ENCODE peak calls at places on chromosomes 7 and 10, in four cellular contexts. One of them, this sample, is unnamed.
A peak's percentile ranks its signal among the peaks of the same experiment; 100 is the strongest.

GRCh38 chr7:131633342-131633843 is 77.0 kb upstream of the PODXL start:
- DNase-seq in thoracic aorta: no peak
- DNase-seq in keratinocyte: no peak
- DNase-seq in mammary epithelial cell: peak; percentile 17
- DNase-seq in this sample: no peak

GRCh38 chr10:79488303-79488702 is 24.0 kb upstream of the EIF5AL1 start:
- DNase-seq in thoracic aorta: peak; percentile 43
- DNase-seq in keratinocyte: peak; percentile 23
- DNase-seq in mammary epithelial cell: peak; percentile 82
- DNase-seq in this sample: no peak

GRCh38 chr7:33853361-33854062 is 51.8 kb upstream of the BMPER start:
- DNase-seq in thoracic aorta: no peak
- DNase-seq in keratinocyte: no peak
- DNase-seq in mammary epithelial cell: peak; percentile 21
- DNase-seq in this sample: no peak

GRCh38 chr10:96352587-96352986 is 6.2 kb downstream of the OPALIN start:
- DNase-seq in thoracic aorta: no peak
- DNase-seq in keratinocyte: no peak
- DNase-seq in mammary epithelial cell: no peak
- DNase-seq in this sample: no peak

GRCh38 chr10:44382131-44382858 is 2.6 kb downstream of the CXCL12 start:
- DNase-seq in thoracic aorta: no peak
- DNase-seq in keratinocyte: no peak
- DNase-seq in mammary epithelial cell: no peak
- DNase-seq in this sample: no peak

GRCh38 chr10:72461085-72461484 is 106.4 kb upstream of the DNAJB12 start:
- DNase-seq in thoracic aorta: no peak
- DNase-seq in keratinocyte: no peak
- DNase-seq in mammary epithelial cell: no peak
- DNase-seq in this sample: no peak

GRCh38 chr7:91620827-91621226 is 259.7 kb downstream of the MTERF1 start:
- DNase-seq in thoracic aorta: no peak
- DNase-seq in keratinocyte: no peak
- DNase-seq in mammary epithelial cell: no peak
- DNase-seq in this sample: no peak

GRCh38 chr7:93453264-93453663 is 121.3 kb downstream of the CALCR start:
- DNase-seq in thoracic aorta: no peak
- DNase-seq in keratinocyte: no peak
- DNase-seq in mammary epithelial cell: no peak
- DNase-seq in this sample: no peak

GRCh38 chr7:31995134-31995533 is 75.1 kb downstream of the PDE1C start:
- DNase-seq in thoracic aorta: no peak
- DNase-seq in keratinocyte: no peak
- DNase-seq in mammary epithelial cell: peak; percentile 33
- DNase-seq in this sample: no peak

GRCh38 chr10:86077871-86078638 is 288.5 kb downstream of the GRID1 start:
- DNase-seq in thoracic aorta: no peak
- DNase-seq in keratinocyte: no peak
- DNase-seq in mammary epithelial cell: no peak
- DNase-seq in this sample: no peak

GRCh38 chr7:51033722-51034530 is 251.2 kb upstream of the GRB10 start:
- DNase-seq in thoracic aorta: no peak
- DNase-seq in keratinocyte: no peak
- DNase-seq in mammary epithelial cell: no peak
- DNase-seq in this sample: no peak

GRCh38 chr10:124236818-124237217 is 143.4 kb upstream of the CHST15 start:
- DNase-seq in thoracic aorta: no peak
- DNase-seq in keratinocyte: no peak
- DNase-seq in mammary epithelial cell: no peak
- DNase-seq in this sample: no peak

GRCh38 chr10:22945934-22946673 is 18.3 kb downstream of the ARMC3 start:
- DNase-seq in thoracic aorta: no peak
- DNase-seq in keratinocyte: no peak
- DNase-seq in mammary epithelial cell: no peak
- DNase-seq in this sample: no peak

GRCh38 chr7:106757846-106758245 is 96.9 kb upstream of the CCDC71L start:
- DNase-seq in thoracic aorta: no peak
- DNase-seq in keratinocyte: no peak
- DNase-seq in mammary epithelial cell: no peak
- DNase-seq in this sample: no peak

GRCh38 chr10:50403074-50403473 is 151.8 kb upstream of the ASAH2 start:
- DNase-seq in thoracic aorta: no peak
- DNase-seq in keratinocyte: no peak
- DNase-seq in mammary epithelial cell: no peak
- DNase-seq in this sample: no peak

GRCh38 chr7:116527521-116527920 is 2.7 kb downstream of the CAV1 start:
- DNase-seq in thoracic aorta: no peak
- DNase-seq in keratinocyte: no peak
- DNase-seq in mammary epithelial cell: no peak
- DNase-seq in this sample: no peak

GRCh38 chr10:88227342-88228018 is 355.6 kb downstream of the RNLS start:
- DNase-seq in thoracic aorta: no peak
- DNase-seq in keratinocyte: no peak
- DNase-seq in mammary epithelial cell: no peak
- DNase-seq in this sample: no peak

GRCh38 chr7:112889268-112889667 is 99.1 kb upstream of the TMEM168 start:
- DNase-seq in thoracic aorta: no peak
- DNase-seq in keratinocyte: no peak
- DNase-seq in mammary epithelial cell: no peak
- DNase-seq in this sample: no peak

GRCh38 chr7:50641442-50642405 is 76.5 kb upstream of the DDC start:
- DNase-seq in thoracic aorta: no peak
- DNase-seq in keratinocyte: no peak
- DNase-seq in mammary epithelial cell: no peak
- DNase-seq in this sample: no peak

GRCh38 chr10:1538121-1538520 is 199.2 kb downstream of the ADARB2 start:
- DNase-seq in thoracic aorta: no peak
- DNase-seq in keratinocyte: no peak
- DNase-seq in mammary epithelial cell: no peak
- DNase-seq in this sample: no peak

GRCh38 chr10:99623919-99624318 is 3.7 kb upstream of the SLC25A28 start:
- DNase-seq in thoracic aorta: no peak
- DNase-seq in keratinocyte: no peak
- DNase-seq in mammary epithelial cell: no peak
- DNase-seq in this sample: no peak

GRCh38 chr7:35012155-35012554 is 25.1 kb downstream of the DPY19L1 start:
- DNase-seq in thoracic aorta: no peak
- DNase-seq in keratinocyte: no peak
- DNase-seq in mammary epithelial cell: no peak
- DNase-seq in this sample: no peak

GRCh38 chr10:96588601-96589419 is 2.0 kb upstream of the TM9SF3 start:
- DNase-seq in thoracic aorta: no peak
- DNase-seq in keratinocyte: peak; percentile 45
- DNase-seq in mammary epithelial cell: peak; percentile 49
- DNase-seq in this sample: no peak

GRCh38 chr10:69974551-69975155 is 78.0 kb upstream of the MACROH2A2 start:
- DNase-seq in thoracic aorta: no peak
- DNase-seq in keratinocyte: no peak
- DNase-seq in mammary epithelial cell: no peak
- DNase-seq in this sample: no peak

GRCh38 chr10:62627985-62628384 is 176.5 kb upstream of the ADO start:
- DNase-seq in thoracic aorta: no peak
- DNase-seq in keratinocyte: no peak
- DNase-seq in mammary epithelial cell: no peak
- DNase-seq in this sample: no peak

GRCh38 chr7:83872501-83872900 is 223.6 kb upstream of the SEMA3E start:
- DNase-seq in thoracic aorta: no peak
- DNase-seq in keratinocyte: no peak
- DNase-seq in mammary epithelial cell: peak; percentile 30
- DNase-seq in this sample: no peak

GRCh38 chr7:135385209-135385608 is 124.7 kb downstream of the CNOT4 start:
- DNase-seq in thoracic aorta: no peak
- DNase-seq in keratinocyte: no peak
- DNase-seq in mammary epithelial cell: peak; percentile 29
- DNase-seq in this sample: no peak

GRCh38 chr10:36096571-36096970 is 454.5 kb upstream of the FZD8 start:
- DNase-seq in thoracic aorta: no peak
- DNase-seq in keratinocyte: no peak
- DNase-seq in mammary epithelial cell: peak; percentile 47
- DNase-seq in this sample: no peak

GRCh38 chr7:522071-522937 is 2.7 kb upstream of the PDGFA start:
- DNase-seq in thoracic aorta: no peak
- DNase-seq in keratinocyte: no peak
- DNase-seq in mammary epithelial cell: peak; percentile 58
- DNase-seq in this sample: peak; percentile 46

GRCh38 chr10:100340948-100341847 is 5.8 kb upstream of the SCD start:
- DNase-seq in thoracic aorta: no peak
- DNase-seq in keratinocyte: no peak
- DNase-seq in mammary epithelial cell: no peak
- DNase-seq in this sample: no peak

GRCh38 chr10:130466271-130466997 is 330.2 kb downstream of the GLRX3 start:
- DNase-seq in thoracic aorta: no peak
- DNase-seq in keratinocyte: no peak
- DNase-seq in mammary epithelial cell: no peak
- DNase-seq in this sample: no peak

GRCh38 chr10:110425684-110426293 is 71.9 kb upstream of the DUSP5 start:
- DNase-seq in thoracic aorta: no peak
- DNase-seq in keratinocyte: no peak
- DNase-seq in mammary epithelial cell: peak; percentile 86
- DNase-seq in this sample: no peak

DNA sequence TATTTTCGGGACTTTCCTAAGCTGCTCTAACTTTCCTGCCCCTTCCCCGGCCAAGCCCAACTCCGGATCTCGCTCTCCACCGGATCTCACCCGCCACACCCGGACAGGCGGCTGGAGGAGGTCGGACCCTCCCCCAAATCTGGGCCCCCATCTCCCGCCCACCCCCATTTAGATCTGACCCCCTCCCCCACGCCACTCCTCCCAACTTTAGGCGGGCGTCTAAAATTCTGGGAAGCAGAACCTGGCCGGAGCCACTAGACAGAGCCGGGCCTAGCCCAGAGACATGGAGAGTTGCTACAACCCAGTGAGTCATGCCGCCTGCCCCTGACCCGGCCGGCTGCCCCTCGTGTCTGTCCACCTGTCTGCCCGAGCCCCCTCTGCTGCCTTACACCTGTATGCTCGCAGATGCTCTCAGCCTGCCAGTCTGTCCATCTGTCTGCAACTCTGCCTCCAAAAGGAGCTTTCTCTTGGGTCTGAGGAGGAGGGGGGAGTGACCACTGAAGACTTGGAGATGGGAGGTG is at the start of gene NFKB2:
- DNase-seq in thoracic aorta: peak; percentile 40
- DNase-seq in keratinocyte: peak; percentile 42
- DNase-seq in mammary epithelial cell: no peak
- DNase-seq in this sample: no peak
- TF ChIP-seq CTCF in thoracic aorta: no peak
- TF ChIP-seq CTCF in keratinocyte: no peak
- TF ChIP-seq CTCF in mammary epithelial cell: no peak
- TF ChIP-seq CTCF in this sample: no peak

GRCh38 chr10:526651-527312 is 162.7 kb downstream of the DIP2C start:
- DNase-seq in thoracic aorta: no peak
- DNase-seq in keratinocyte: no peak
- DNase-seq in mammary epithelial cell: no peak
- DNase-seq in this sample: no peak
- TF ChIP-seq CTCF in thoracic aorta: no peak
- TF ChIP-seq CTCF in keratinocyte: no peak
- TF ChIP-seq CTCF in mammary epithelial cell: no peak
- TF ChIP-seq CTCF in this sample: no peak

DNA sequence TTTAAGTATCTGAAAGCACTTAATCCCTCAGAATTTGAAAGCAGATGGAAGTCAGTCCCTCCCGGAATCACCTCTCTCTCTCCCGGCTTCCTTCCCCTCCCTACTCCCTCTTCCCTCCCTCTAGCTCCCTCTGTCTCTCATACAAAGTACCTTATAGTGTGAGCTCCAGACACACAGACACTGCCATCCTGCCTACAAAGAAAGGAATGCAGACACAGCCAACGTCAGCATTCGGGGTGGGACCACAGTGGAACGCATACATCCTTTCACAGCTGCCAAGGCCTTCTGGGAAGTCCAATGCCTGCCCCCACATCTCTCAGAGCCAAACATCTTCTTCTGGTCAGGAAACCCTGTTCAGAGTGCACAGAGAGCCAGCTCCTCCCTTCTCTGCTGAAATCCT is 9.3 kb downstream of the NOD1 start:
- DNase-seq in thoracic aorta: peak; percentile 84
- DNase-seq in keratinocyte: peak; percentile 13
- DNase-seq in mammary epithelial cell: peak; percentile 95
- DNase-seq in this sample: no peak
- TF ChIP-seq CTCF in thoracic aorta: peak; percentile 35
- TF ChIP-seq CTCF in keratinocyte: peak; percentile 19
- TF ChIP-seq CTCF in mammary epithelial cell: peak; percentile 40
- TF ChIP-seq CTCF in this sample: no peak

DNA sequence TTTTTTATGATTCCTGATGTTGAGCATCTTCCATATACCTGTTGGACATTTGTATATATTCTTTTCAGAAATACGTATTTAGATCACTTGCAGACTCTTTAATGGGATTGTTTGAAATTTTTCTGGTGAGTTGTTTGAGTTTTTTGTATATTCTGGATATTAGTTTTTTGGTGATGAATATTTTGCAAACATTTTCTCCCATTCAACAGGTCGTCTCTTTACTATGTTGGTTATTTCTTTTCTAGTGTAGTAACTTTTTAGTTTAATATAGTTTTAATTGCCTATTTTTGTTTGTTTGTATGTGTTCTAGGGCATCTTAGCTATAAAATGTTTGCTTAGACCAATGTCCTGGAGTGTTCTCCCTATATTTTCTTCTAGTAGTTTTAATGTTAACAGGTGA is 72.7 kb downstream of the ZWINT start:
- DNase-seq in thoracic aorta: no peak
- DNase-seq in keratinocyte: no peak
- DNase-seq in mammary epithelial cell: no peak
- DNase-seq in this sample: no peak
- TF ChIP-seq CTCF in thoracic aorta: no peak
- TF ChIP-seq CTCF in keratinocyte: no peak
- TF ChIP-seq CTCF in mammary epithelial cell: no peak
- TF ChIP-seq CTCF in this sample: no peak

This sample was measured in activated B cell treated with CpG ODN at 0.5 μM for 24 hours.